ENCODE peak calls at places on chromosomes 11 and 22, in five cellular contexts. M, K, F, G and Q are unnamed samples.

GRCh38 chr11:110125632-110126031 is 32.4 kb downstream of the ZC3H12C start:
- DNase-seq in F (no peak), K (no peak), G (no peak), M (no peak), Q (no peak)

GRCh38 chr22:35452351-35452781 is 52.4 kb downstream of the MCM5 start:
- DNase-seq in M (no peak), K (peak; percentile 61), F (no peak), G (no peak), Q (no peak)

GRCh38 chr22:20116376-20116950 is 559 bp downstream of the RANBP1 start:
- DNase-seq in G (peak; percentile 20), M (no peak), K (no peak), F (no peak), Q (no peak)

GRCh38 chr11:117814766-117815261 is 9.7 kb downstream of the FXYD2 start:
- DNase-seq in M (peak; percentile 96), F (peak; percentile 83), K (no peak), G (no peak), Q (no peak)

GRCh38 chr11:103659138-103659734 is 377.2 kb upstream of the DDI1 start:
- DNase-seq in G (peak; percentile 52), F (no peak), M (no peak), K (no peak), Q (no peak)

GRCh38 chr11:8531312-8531711 is 62.7 kb downstream of the STK33 start:
- DNase-seq in K (no peak), M (no peak), F (no peak), G (peak; percentile 21), Q (no peak)

GRCh38 chr11:65316979-65317786 is 2.5 kb downstream of the CDC42EP2 start:
- DNase-seq in M (peak; percentile 95), K (peak; percentile 78), G (peak; percentile 80), F (peak; percentile 89), Q (no peak)

GRCh38 chr11:596374-596773 is 19.4 kb downstream of the IRF7 start:
- DNase-seq in G (no peak), M (no peak), K (no peak), F (no peak), Q (no peak)

GRCh38 chr11:103586756-103587155 is 449.7 kb upstream of the DDI1 start:
- DNase-seq in F (no peak), G (no peak), K (no peak), M (no peak), Q (no peak)

GRCh38 chr11:13278620-13279486 is 1.3 kb downstream of the BMAL1 start:
- DNase-seq in K (no peak), F (no peak), G (peak; percentile 60), M (no peak), Q (peak; percentile 20)

GRCh38 chr22:36017661-36018091 is 10.9 kb downstream of the RBFOX2 start:
- DNase-seq in F (no peak), M (no peak), G (no peak), K (no peak), Q (no peak)

GRCh38 chr11:131955901-131956300 is 585.5 kb downstream of the NTM start:
- DNase-seq in F (no peak), M (no peak), K (no peak), G (peak; percentile 12), Q (no peak)

GRCh38 chr11:34916810-34917780 is 677 bp downstream of the PDHX start:
- DNase-seq in F (no peak), M (no peak), G (peak; percentile 81), K (no peak), Q (peak; percentile 2)

GRCh38 chr22:46269564-46269963 is 1.8 kb downstream of the TTC38 start:
- DNase-seq in M (no peak), F (peak; percentile 31), G (no peak), K (no peak), Q (no peak)

GRCh38 chr22:43819691-43820670 is 7.9 kb upstream of the EFCAB6 start:
- DNase-seq in K (no peak), M (no peak), F (no peak), G (no peak), Q (no peak)

GRCh38 chr22:35839811-35840739 is 122.4 kb downstream of the APOL5 start:
- DNase-seq in M (peak; percentile 98), K (peak; percentile 68), G (peak; percentile 96), F (peak; percentile 90), Q (no peak)

GRCh38 chr11:43856988-43857387 is 23.6 kb upstream of the ALKBH3 start:
- DNase-seq in K (no peak), F (no peak), M (no peak), G (no peak), Q (no peak)

GRCh38 chr11:2582436-2582931 is 117.3 kb downstream of the KCNQ1OT1 start:
- DNase-seq in K (peak; percentile 48), F (peak; percentile 40), G (no peak), M (no peak), Q (no peak)

GRCh38 chr11:69352181-69352580 is 58.2 kb downstream of the MYEOV start:
- DNase-seq in M (peak; percentile 39), F (no peak), K (no peak), G (no peak), Q (no peak)

GRCh38 chr11:15190611-15191010 is 75.9 kb downstream of the INSC start:
- DNase-seq in K (no peak), G (no peak), F (no peak), M (peak; percentile 60), Q (no peak)

GRCh38 chr11:14418801-14419417 is 59.9 kb upstream of the RRAS2 start:
- DNase-seq in F (no peak), G (peak; percentile 92), M (no peak), K (no peak), Q (no peak)

GRCh38 chr11:44286268-44286880 is 23.6 kb downstream of the ALX4 start:
- DNase-seq in M (no peak), K (no peak), G (peak; percentile 93), F (no peak), Q (peak; percentile 70)

GRCh38 chr11:111361874-111362273 is 17.2 kb downstream of the POU2AF1 start:
- DNase-seq in K (no peak), F (no peak), G (no peak), M (peak; percentile 74), Q (no peak)

GRCh38 chr11:111363985-111364384 is 15.1 kb downstream of the POU2AF1 start:
- DNase-seq in F (no peak), K (no peak), G (no peak), M (no peak), Q (no peak)

GRCh38 chr11:111364503-111364902 is 14.6 kb downstream of the POU2AF1 start:
- DNase-seq in M (no peak), G (no peak), K (no peak), F (no peak), Q (no peak)

GRCh38 chr11:111361082-111361801 is 17.8 kb downstream of the POU2AF1 start:
- DNase-seq in K (no peak), F (no peak), M (no peak), G (no peak), Q (no peak)

GRCh38 chr11:111362887-111363411 is 16.1 kb downstream of the POU2AF1 start:
- DNase-seq in F (no peak), K (no peak), G (no peak), M (no peak), Q (no peak)
- TF ChIP-seq POLR2AphosphoS5 in F (no peak), K (no peak), G (no peak), M (no peak), Q (no peak)

DNA sequence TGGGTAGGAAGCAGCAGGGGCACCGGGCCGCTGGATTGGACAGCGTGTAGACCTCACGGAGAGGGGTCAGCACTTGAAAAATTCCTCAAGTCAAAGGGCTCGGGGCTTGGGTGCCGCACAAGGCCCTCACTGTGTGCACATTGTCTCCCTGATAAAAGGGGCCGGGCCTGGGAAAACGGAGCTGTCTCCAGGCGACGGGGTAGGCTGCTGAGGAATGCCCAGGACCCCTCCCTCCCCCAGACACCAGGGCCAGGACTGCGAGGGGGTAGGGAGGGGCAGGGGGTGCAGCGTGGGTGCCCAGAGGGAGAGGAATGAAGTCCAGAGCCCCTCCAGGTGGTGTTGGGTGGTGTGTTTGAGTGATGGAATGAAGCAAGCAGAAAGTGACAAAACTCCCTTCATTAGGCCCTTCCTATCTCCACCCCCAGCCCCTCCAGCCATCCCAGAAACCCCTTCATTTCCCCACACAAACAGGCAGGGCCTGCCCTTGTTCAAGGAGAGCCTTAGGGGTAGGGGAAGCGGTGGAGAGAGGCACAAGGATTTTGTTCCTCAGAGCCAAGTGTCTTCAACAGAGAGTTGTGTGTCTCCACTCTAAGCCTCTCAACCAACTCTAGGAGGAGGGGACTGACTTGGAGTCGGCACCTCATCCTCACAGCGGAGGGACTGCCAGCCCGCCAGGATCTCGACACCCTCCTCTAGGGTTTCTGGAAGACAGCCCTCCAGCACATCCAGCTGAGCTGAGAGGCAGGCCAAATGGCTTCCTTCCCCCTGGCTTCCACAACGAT is 63.9 kb downstream of the SYN3 start:
- DNase-seq in K (no peak), F (no peak), G (peak; percentile 29), M (no peak), Q (no peak)
- TF ChIP-seq POLR2AphosphoS5 in K (peak; percentile 29), F (no peak), G (no peak), M (no peak), Q (no peak)

GRCh38 chr22:37121887-37122591 is 12.5 kb upstream of the TMPRSS6 start:
- DNase-seq in M (no peak), G (peak; percentile 37), K (no peak), F (no peak), Q (peak; percentile 73)
- TF ChIP-seq POLR2AphosphoS5 in M (no peak), G (no peak), K (no peak), F (no peak), Q (no peak)

GRCh38 chr22:31088233-31088986 is 7.3 kb downstream of the SMTN start:
- DNase-seq in M (no peak), F (no peak), K (no peak), G (no peak), Q (peak; percentile 10)

GRCh38 chr22:31089101-31090100 is 8.3 kb downstream of the SMTN start:
- DNase-seq in M (peak; percentile 94), K (no peak), F (no peak), G (peak; percentile 59), Q (peak; percentile 76)

GRCh38 chr22:31086703-31087330 is 5.7 kb downstream of the SMTN start:
- DNase-seq in M (no peak), K (no peak), G (no peak), F (no peak), Q (peak; percentile 8)

GRCh38 chr22:31085928-31086327 is 4.8 kb downstream of the SMTN start:
- DNase-seq in F (no peak), M (no peak), G (no peak), K (no peak), Q (no peak)

DNA sequence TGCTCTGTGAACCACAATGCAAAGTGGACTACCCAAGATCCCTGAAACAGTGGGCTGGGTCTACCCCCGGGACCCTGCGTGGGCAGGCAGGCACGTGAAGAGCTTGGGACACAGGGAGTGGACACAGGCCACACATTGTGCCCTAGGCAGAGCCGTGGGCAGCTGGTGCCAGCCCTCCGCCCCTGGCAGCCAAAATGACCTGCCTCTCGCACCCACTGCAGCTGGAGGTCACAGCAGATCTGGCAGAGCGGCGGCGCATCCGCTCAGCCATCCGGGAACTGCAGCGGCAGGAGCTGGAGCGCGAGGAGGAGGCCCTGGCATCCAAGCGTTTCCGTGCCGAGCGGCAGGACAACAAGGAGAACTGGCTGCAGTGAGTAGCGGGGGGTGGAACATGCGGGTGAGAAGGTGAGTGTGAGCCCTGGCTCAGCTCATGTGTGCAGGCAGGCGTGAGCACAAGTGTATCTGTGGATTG is 6.7 kb downstream of the SMTN start:
- DNase-seq in G (no peak), M (no peak), K (no peak), F (no peak), Q (no peak)
- TF ChIP-seq POLR2AphosphoS5 in G (no peak), M (no peak), K (no peak), F (no peak), Q (no peak)